ENCODE peak calls at places on chromosomes 12 and 14, in seven cellular contexts. W, X, L, E, P, K and Q are unnamed samples.
A peak's percentile ranks its signal among the peaks of the same experiment; 100 is the strongest.

GRCh38 chr14:89952581-89952980 is 1.9 kb downstream of the EFCAB11 start:
- DNase-seq in W (no peak), X (no peak), L (no peak), E (no peak), P (no peak), K (no peak), Q (no peak)

GRCh38 chr12:7058850-7059249 is 1.7 kb upstream of the C1S start:
- DNase-seq in W (no peak), X (no peak), L (no peak), E (no peak), P (no peak), K (no peak), Q (no peak)

GRCh38 chr12:105921872-105922669 is 216.7 kb downstream of the NUAK1 start:
- DNase-seq in W (no peak), X (no peak), L (no peak), E (no peak), P (no peak), K (peak; percentile 32), Q (no peak)

GRCh38 chr14:105093426-105094192 is 28.4 kb upstream of the GPR132 start:
- DNase-seq in W (peak; percentile 81), X (no peak), L (peak; percentile 76), E (peak; percentile 79), P (peak; percentile 89), K (peak; percentile 72), Q (peak; percentile 87)

GRCh38 chr14:99262977-99263448 is 9.0 kb downstream of the BCL11B start:
- DNase-seq in W (no peak), X (no peak), L (no peak), E (no peak), P (no peak), K (no peak), Q (no peak)

GRCh38 chr14:24784981-24785380 is 151.0 kb upstream of the GZMB start:
- DNase-seq in W (no peak), X (no peak), L (no peak), E (no peak), P (no peak), K (no peak), Q (no peak)

GRCh38 chr12:24605466-24605865 is 343.4 kb downstream of the BCAT1 start:
- DNase-seq in W (no peak), X (no peak), L (no peak), E (no peak), P (no peak), K (no peak), Q (no peak)

GRCh38 chr14:77682158-77682553 is 25.7 kb downstream of the ALKBH1 start:
- DNase-seq in W (no peak), X (no peak), L (no peak), E (no peak), P (peak; percentile 11), K (no peak), Q (no peak)

GRCh38 chr12:65673732-65674131 is 150.6 kb upstream of the HMGA2 start:
- DNase-seq in W (no peak), X (no peak), L (no peak), E (no peak), P (peak; percentile 62), K (no peak), Q (no peak)

GRCh38 chr14:68961781-68962584 is 17.1 kb downstream of the ACTN1 start:
- DNase-seq in W (no peak), X (no peak), L (peak; percentile 80), E (peak; percentile 35), P (no peak), K (no peak), Q (peak; percentile 48)

GRCh38 chr12:52631676-52632459 is 13.5 kb upstream of the KRT73 start:
- DNase-seq in W (no peak), X (no peak), L (no peak), E (no peak), P (no peak), K (no peak), Q (peak; percentile 25)

GRCh38 chr12:52848661-52849255 is at the start of gene KRT78:
- DNase-seq in W (no peak), X (no peak), L (no peak), E (no peak), P (no peak), K (no peak), Q (no peak)

GRCh38 chr14:65354715-65355114 is 57.8 kb upstream of the FUT8 start:
- DNase-seq in W (no peak), X (no peak), L (no peak), E (no peak), P (no peak), K (no peak), Q (no peak)

GRCh38 chr12:68240079-68240478 is 13.3 kb downstream of the IL22 start:
- DNase-seq in W (no peak), X (no peak), L (peak; percentile 50), E (no peak), P (peak; percentile 82), K (no peak), Q (no peak)

GRCh38 chr14:72064501-72064900 is 132.3 kb downstream of the RGS6 start:
- DNase-seq in W (no peak), X (no peak), L (no peak), E (no peak), P (no peak), K (no peak), Q (no peak)

GRCh38 chr14:76647699-76648298 is 113.5 kb upstream of the VASH1 start:
- DNase-seq in W (no peak), X (no peak), L (no peak), E (peak; percentile 30), P (peak; percentile 74), K (no peak), Q (no peak)

GRCh38 chr14:74712499-74713394 is at the start of the genes AREL1 and FCF1:
- DNase-seq in W (peak; percentile 88), X (no peak), L (peak; percentile 85), E (peak; percentile 82), P (peak; percentile 93), K (peak; percentile 90), Q (peak; percentile 79)

GRCh38 chr12:131067993-131068942 is 114.6 kb downstream of the ADGRD1 start:
- DNase-seq in W (no peak), X (no peak), L (no peak), E (no peak), P (no peak), K (no peak), Q (no peak)

GRCh38 chr14:85579957-85580356 is 50.0 kb downstream of the FLRT2 start:
- DNase-seq in W (no peak), X (no peak), L (no peak), E (no peak), P (no peak), K (no peak), Q (no peak)
- H3K4me1 ChIP-seq in W (peaks cover 3% of the 10 kb centered on the region), X (peaks cover 53% of the 10 kb centered on the region), L (no peaks in the 10 kb centered on the region), E (peaks cover 6% of the 10 kb centered on the region), P (peaks cover 45% of the 10 kb centered on the region), K (peaks cover 18% of the 10 kb centered on the region), Q (peaks cover 60% of the 10 kb centered on the region)

GRCh38 chr12:116381744-116382455 is 104.4 kb upstream of the MED13L start:
- DNase-seq in W (no peak), X (no peak), L (no peak), E (peak; percentile 82), P (peak; percentile 95), K (no peak), Q (peak; percentile 97)
- H3K27ac ChIP-seq in W (no peak overlapping the region), X (no peak overlapping the region), L (peak overlapping the region; percentile 60), E (peak overlapping the region; percentile 94), P (no peak overlapping the region), K (peak overlapping the region; percentile 39), Q (peak overlapping the region; percentile 97)

GRCh38 chr12:128763395-128763794 is 60.4 kb downstream of the SLC15A4 start:
- DNase-seq in W (no peak), X (no peak), L (no peak), E (no peak), P (no peak), K (no peak), Q (no peak)

GRCh38 chr12:128766738-128767501 is 56.8 kb downstream of the SLC15A4 start:
- DNase-seq in W (no peak), X (no peak), L (no peak), E (no peak), P (no peak), K (no peak), Q (no peak)

GRCh38 chr12:128755565-128755964 is 68.2 kb downstream of the SLC15A4 start:
- DNase-seq in W (no peak), X (no peak), L (no peak), E (no peak), P (no peak), K (no peak), Q (no peak)

GRCh38 chr12:128761305-128761880 is 62.4 kb downstream of the SLC15A4 start:
- DNase-seq in W (no peak), X (no peak), L (no peak), E (no peak), P (no peak), K (no peak), Q (no peak)
- H3K4me3 ChIP-seq in W (no peak overlapping the region), X (no peak overlapping the region), L (no peak overlapping the region), E (no peak overlapping the region), P (no peak overlapping the region), K (no peak overlapping the region), Q (no peak overlapping the region)

GRCh38 chr12:124841558-124841945 is 22.1 kb downstream of the SCARB1 start:
- DNase-seq in W (no peak), X (no peak), L (no peak), E (no peak), P (no peak), K (no peak), Q (no peak)
- H3K4me1 ChIP-seq in W (peaks cover 14% of the 10 kb centered on the region), X (peaks cover 40% of the 10 kb centered on the region), L (no peaks in the 10 kb centered on the region), E (peaks cover 18% of the 10 kb centered on the region), P (peaks cover 11% of the 10 kb centered on the region), K (peaks cover 30% of the 10 kb centered on the region), Q (peaks cover 15% of the 10 kb centered on the region)

GRCh38 chr12:50569321-50569720 is 64.5 kb downstream of the DIP2B start:
- DNase-seq in W (no peak), X (no peak), L (no peak), E (no peak), P (no peak), K (peak; percentile 25), Q (no peak)

GRCh38 chr12:50566066-50566465 is 61.3 kb downstream of the DIP2B start:
- DNase-seq in W (no peak), X (no peak), L (no peak), E (no peak), P (no peak), K (no peak), Q (no peak)

GRCh38 chr12:50568338-50569155 is 63.8 kb downstream of the DIP2B start:
- DNase-seq in W (no peak), X (no peak), L (no peak), E (no peak), P (peak; percentile 69), K (no peak), Q (peak; percentile 43)

GRCh38 chr12:50569876-50570275 is 65.1 kb downstream of the DIP2B start:
- DNase-seq in W (no peak), X (no peak), L (no peak), E (no peak), P (no peak), K (no peak), Q (no peak)

GRCh38 chr12:50567926-50568325 is 63.1 kb downstream of the DIP2B start:
- DNase-seq in W (no peak), X (no peak), L (no peak), E (no peak), P (no peak), K (no peak), Q (no peak)
- H3K27ac ChIP-seq in W (peak overlapping the region; percentile 68), X (peak overlapping the region; percentile 74), L (peak overlapping the region; percentile 85), E (peak overlapping the region; percentile 3), P (peak overlapping the region; percentile 89), K (peak overlapping the region; percentile 78), Q (peak overlapping the region; percentile 10)